ENCODE peak calls at places on chromosome 22, in nine cellular contexts. R is HAP-1, G is spleen, W is cardiac muscle cell, I is fibroblast of lung, F is H9, H is pancreas, X is transverse colon, B is foreskin keratinocyte. D is an unnamed sample.

GRCh38 chr22:20186871-20187546 is 36.2 kb upstream of the CCDC188 start:
- DNase-seq in R (no peak), W (no peak), F (no peak), B (no peak), G (no peak), I (no peak), H (no peak), X (no peak), D (no peak)

GRCh38 chr22:22865311-22866072 is 22.1 kb upstream of the IGLL5 start:
- DNase-seq in H (no peak), X (peak; percentile 58), F (no peak), R (no peak), W (no peak), B (no peak), I (no peak), G (no peak), D (no peak)

GRCh38 chr22:25448435-25449051 is 115.9 kb upstream of the GRK3 start:
- DNase-seq in R (peak; percentile 35), I (peak; percentile 56), B (peak; percentile 1), X (no peak), H (no peak), G (no peak), W (peak; percentile 35), F (no peak), D (no peak)

GRCh38 chr22:22040472-22040871 is 57.9 kb upstream of the TOP3B start:
- DNase-seq in I (no peak), W (no peak), F (no peak), G (no peak), H (no peak), X (no peak), B (no peak), R (no peak), D (no peak)

GRCh38 chr22:20036119-20036518 is 15.2 kb downstream of the TANGO2 start:
- DNase-seq in G (no peak), B (no peak), F (no peak), H (no peak), W (no peak), I (no peak), X (no peak), R (no peak), D (no peak)

GRCh38 chr22:19852177-19852781 is 2.4 kb downstream of the GNB1L start:
- DNase-seq in R (no peak), W (no peak), H (peak; percentile 53), I (no peak), G (no peak), F (no peak), B (no peak), X (no peak), D (peak; percentile 66)

GRCh38 chr22:49717322-49717919 is 110.3 kb downstream of the BRD1 start:
- DNase-seq in G (no peak), B (no peak), I (no peak), R (no peak), H (no peak), X (no peak), F (no peak), W (no peak), D (no peak)

GRCh38 chr22:49334589-49334873 is 493.1 kb downstream of the BRD1 start:
- DNase-seq in X (no peak), R (no peak), B (no peak), W (no peak), F (no peak), I (no peak), G (no peak), H (no peak), D (no peak)

GRCh38 chr22:38177926-38178604 is 3.6 kb downstream of the PLA2G6 start:
- DNase-seq in I (peak; percentile 86), X (peak; percentile 51), H (no peak), R (peak; percentile 60), G (no peak), F (no peak), B (peak; percentile 70), W (no peak), D (no peak)

GRCh38 chr22:20084547-20085413 is 4.7 kb downstream of the DGCR8 start:
- DNase-seq in W (peak; percentile 70), I (peak; percentile 7), R (peak; percentile 75), F (peak; percentile 83), G (peak; percentile 74), B (no peak), X (no peak), H (no peak), D (no peak)

GRCh38 chr22:37760152-37760551 is 47.6 kb upstream of the GCAT start:
- DNase-seq in G (no peak), R (no peak), H (no peak), I (no peak), B (no peak), F (no peak), X (no peak), W (no peak), D (no peak)

GRCh38 chr22:29269230-29269604 is 1.1 kb downstream of the EWSR1 start:
- DNase-seq in H (no peak), W (peak; percentile 13), I (no peak), F (no peak), X (no peak), B (no peak), R (peak; percentile 36), G (no peak), D (no peak)
- H3K4me1 ChIP-seq in H (peaks cover 19% of the 10 kb centered on the region), W (peaks cover 25% of the 10 kb centered on the region), I (peaks cover 27% of the 10 kb centered on the region), F (peaks cover 8% of the 10 kb centered on the region), X (peaks cover 50% of the 10 kb centered on the region), B (peaks cover 9% of the 10 kb centered on the region), R (peaks cover 47% of the 10 kb centered on the region), G (peaks cover 80% of the 10 kb centered on the region), D (peaks cover 20% of the 10 kb centered on the region)

GRCh38 chr22:44144046-44144569 is 36.6 kb upstream of the PARVG start:
- DNase-seq in B (no peak), X (no peak), W (no peak), G (no peak), R (no peak), F (no peak), I (no peak), H (no peak), D (no peak)

GRCh38 chr22:44142421-44143116 is 38.2 kb upstream of the PARVG start:
- DNase-seq in G (no peak), I (no peak), X (no peak), F (no peak), W (no peak), R (no peak), B (no peak), H (no peak), D (no peak)

GRCh38 chr22:44145544-44145943 is 35.2 kb upstream of the PARVG start:
- DNase-seq in F (no peak), R (no peak), I (no peak), B (no peak), G (no peak), H (no peak), X (no peak), W (peak; percentile 61), D (no peak)

GRCh38 chr22:44143117-44143495 is 37.6 kb upstream of the PARVG start:
- DNase-seq in F (no peak), H (no peak), I (no peak), X (peak; percentile 14), W (no peak), G (no peak), B (no peak), R (no peak), D (no peak)

GRCh38 chr22:44143596-44143995 is 37.1 kb upstream of the PARVG start:
- DNase-seq in B (no peak), I (no peak), R (no peak), W (no peak), X (no peak), F (no peak), G (no peak), H (no peak), D (no peak)
- H3K4me1 ChIP-seq in B (no peaks in the 10 kb centered on the region), I (peaks cover 10% of the 10 kb centered on the region), R (no peaks in the 10 kb centered on the region), W (peaks cover 36% of the 10 kb centered on the region), X (no peaks in the 10 kb centered on the region), F (peaks cover 18% of the 10 kb centered on the region), G (no peaks in the 10 kb centered on the region), H (no peaks in the 10 kb centered on the region), D (no peaks in the 10 kb centered on the region)

GRCh38 chr22:30212363-30212995 is 34.1 kb downstream of the LIF start:
- DNase-seq in B (peak; percentile 94), W (no peak), G (peak; percentile 83), R (no peak), I (peak; percentile 97), H (peak; percentile 78), X (peak; percentile 29), F (no peak), D (peak; percentile 87)

GRCh38 chr22:30211124-30211820 is 35.3 kb downstream of the LIF start:
- DNase-seq in R (no peak), X (no peak), B (no peak), G (peak; percentile 20), F (no peak), H (no peak), I (no peak), W (no peak), D (no peak)

GRCh38 chr22:30208631-30209603 is 37.6 kb downstream of the LIF start:
- DNase-seq in F (no peak), W (no peak), I (peak; percentile 95), B (no peak), X (peak; percentile 38), G (no peak), H (peak; percentile 63), R (no peak), D (no peak)

GRCh38 chr22:30209642-30210041 is 36.9 kb downstream of the LIF start:
- DNase-seq in X (no peak), H (no peak), F (no peak), R (no peak), I (no peak), B (no peak), G (peak; percentile 16), W (no peak), D (no peak)

GRCh38 chr22:30210235-30210831 is 36.2 kb downstream of the LIF start:
- DNase-seq in I (peak; percentile 90), F (peak; percentile 54), B (peak; percentile 79), W (no peak), R (no peak), X (no peak), G (peak; percentile 27), H (peak; percentile 52), D (peak; percentile 93)
- H3K4me1 ChIP-seq in I (peaks cover 42% of the 10 kb centered on the region), F (peaks cover 6% of the 10 kb centered on the region), B (peaks cover 27% of the 10 kb centered on the region), W (peaks cover 6% of the 10 kb centered on the region), R (no peaks in the 10 kb centered on the region), X (peaks cover 9% of the 10 kb centered on the region), G (peaks cover 62% of the 10 kb centered on the region), H (no peaks in the 10 kb centered on the region), D (peaks cover 55% of the 10 kb centered on the region)

GRCh38 chr22:24146791-24147353 is 34.4 kb upstream of the SUSD2 start:
- DNase-seq in R (no peak), I (peak; percentile 89), F (peak; percentile 54), B (no peak), G (no peak), W (peak; percentile 58), X (peak; percentile 42), H (no peak), D (no peak)

GRCh38 chr22:24149191-24149590 is 32.1 kb upstream of the SUSD2 start:
- DNase-seq in W (no peak), H (no peak), G (no peak), X (no peak), R (no peak), F (no peak), I (no peak), B (no peak), D (no peak)

GRCh38 chr22:24147666-24148065 is 33.6 kb upstream of the SUSD2 start:
- DNase-seq in B (no peak), I (no peak), R (no peak), H (no peak), F (no peak), X (no peak), G (no peak), W (no peak), D (no peak)

GRCh38 chr22:24146190-24146616 is 35.1 kb upstream of the SUSD2 start:
- DNase-seq in G (peak; percentile 92), R (no peak), I (peak; percentile 58), W (peak; percentile 67), X (peak; percentile 84), B (no peak), F (peak; percentile 78), H (peak; percentile 72), D (no peak)

GRCh38 chr22:24148586-24148985 is 32.7 kb upstream of the SUSD2 start:
- DNase-seq in F (no peak), X (no peak), G (no peak), R (no peak), H (no peak), W (no peak), I (no peak), B (no peak), D (no peak)
- H3K4me1 ChIP-seq in F (peaks cover 14% of the 10 kb centered on the region), X (peaks cover 40% of the 10 kb centered on the region), G (peaks cover 66% of the 10 kb centered on the region), R (no peaks in the 10 kb centered on the region), H (peaks cover 38% of the 10 kb centered on the region), W (peaks cover 87% of the 10 kb centered on the region), I (peaks cover 48% of the 10 kb centered on the region), B (no peaks in the 10 kb centered on the region), D (peaks cover 15% of the 10 kb centered on the region)

D was measured in RWPE2.